ENCODE peak calls at places on chromosomes 6 and 20, in six cellular contexts. G, A, K, O, H and U are unnamed samples.

GRCh38 chr6:291697-292505 is at the start of gene DUSP22:
- DNase-seq in O (peak), H (peak), A (peak), G (peak), K (peak), U (peak)

GRCh38 chr6:111890981-111891380 is 17.7 kb upstream of the FYN start:
- DNase-seq in G (no peak), A (no peak), O (no peak), H (no peak), K (no peak), U (no peak)

GRCh38 chr6:66896415-66896814 is 1189.4 kb upstream of the EYS start:
- DNase-seq in O (no peak), H (no peak), K (no peak), A (no peak), G (no peak), U (no peak)

GRCh38 chr20:10604865-10605440 is 68.8 kb downstream of the JAG1 start:
- DNase-seq in H (no peak), K (no peak), O (no peak), A (no peak), G (no peak), U (no peak)

GRCh38 chr20:37872161-37872560 is 30.8 kb upstream of the VSTM2L start:
- DNase-seq in K (no peak), G (no peak), A (no peak), O (no peak), H (no peak), U (peak)

GRCh38 chr20:13243826-13244376 is 22.8 kb downstream of the ISM1 start:
- DNase-seq in K (no peak), A (no peak), O (no peak), G (no peak), H (no peak), U (no peak)

GRCh38 chr20:2748551-2749342 is 51.7 kb downstream of the CPXM1 start:
- DNase-seq in O (peak), K (no peak), G (no peak), A (no peak), H (peak), U (peak)

GRCh38 chr6:86030875-86031274 is 388.2 kb upstream of the SYNCRIP start:
- DNase-seq in K (no peak), H (no peak), O (no peak), G (no peak), A (no peak), U (no peak)

GRCh38 chr20:48056218-48056617 is 270.9 kb upstream of the SULF2 start:
- DNase-seq in O (no peak), H (no peak), G (no peak), K (no peak), A (no peak), U (no peak)

GRCh38 chr6:32942555-32942954 is 1.7 kb upstream of the HLA-DMB start:
- DNase-seq in O (no peak), G (no peak), A (no peak), H (no peak), K (no peak), U (no peak)

GRCh38 chr20:3751664-3752385 is 15.7 kb downstream of the ADISSP start:
- DNase-seq in G (no peak), K (no peak), O (peak), H (peak), A (no peak), U (peak)
- H3K4me3 ChIP-seq in G (no peak), K (peak), O (peak), H (peak), A (no peak), U (peak)

GRCh38 chr6:64520050-64520449 is 884.4 kb downstream of the PHF3 start:
- DNase-seq in O (no peak), H (no peak), K (peak), A (no peak), G (no peak), U (no peak)
- H3K4me3 ChIP-seq in O (no peak), H (no peak), K (no peak), A (no peak), G (no peak), U (no peak)

GRCh38 chr6:106133040-106133439 is 46.9 kb downstream of the PRDM1 start:
- DNase-seq in G (no peak), H (no peak), O (no peak), A (no peak), K (no peak), U (no peak)

GRCh38 chr6:106132153-106132698 is 46.1 kb downstream of the PRDM1 start:
- DNase-seq in H (no peak), G (no peak), A (no peak), K (no peak), O (no peak), U (no peak)

GRCh38 chr6:106125925-106126435 is 39.8 kb downstream of the PRDM1 start:
- DNase-seq in A (no peak), K (no peak), G (no peak), H (no peak), O (no peak), U (no peak)

GRCh38 chr6:106124437-106125423 is 38.6 kb downstream of the PRDM1 start:
- DNase-seq in K (no peak), O (no peak), A (no peak), H (no peak), G (no peak), U (no peak)

GRCh38 chr6:106128981-106129761 is 43.0 kb downstream of the PRDM1 start:
- DNase-seq in A (no peak), O (no peak), K (peak), G (no peak), H (no peak), U (no peak)
- H3K4me3 ChIP-seq in A (peak), O (no peak), K (no peak), G (no peak), H (no peak), U (no peak)

DNA sequence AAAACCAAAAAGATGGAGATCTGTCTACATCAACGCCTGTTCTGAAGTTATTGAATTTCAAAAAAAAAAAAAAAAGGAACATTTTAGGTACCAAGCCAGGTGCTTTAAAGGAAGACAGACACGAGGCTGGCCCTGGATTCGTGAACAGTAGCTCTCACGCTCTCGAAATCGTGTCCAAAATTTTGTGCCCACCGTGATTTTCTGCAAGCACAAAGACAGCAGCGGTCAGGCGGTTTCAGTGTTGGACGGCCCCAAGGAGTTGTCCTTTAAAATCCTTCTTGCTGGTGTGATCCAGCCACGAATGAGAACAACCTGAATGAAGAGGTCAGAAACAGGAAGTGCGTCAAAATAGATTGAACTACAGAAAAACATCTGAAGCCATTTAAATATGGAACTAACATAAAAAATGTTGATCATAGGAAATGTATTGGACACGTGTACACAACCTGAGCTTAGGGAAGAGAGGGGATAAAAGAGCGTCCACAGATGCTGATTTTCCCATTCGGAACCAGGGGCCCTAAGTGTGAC is 78.2 kb downstream of the THBS2 start:
- DNase-seq in H (no peak), A (no peak), G (no peak), K (no peak), O (no peak), U (peak)
- H3K4me3 ChIP-seq in H (no peak), A (no peak), G (no peak), K (no peak), O (no peak), U (no peak)

GRCh38 chr20:45813006-45813340 is 529 bp downstream of the UBE2C start:
- DNase-seq in G (no peak), K (no peak), A (no peak), O (no peak), H (no peak), U (peak)
- H3K4me3 ChIP-seq in G (peak), K (peak), A (peak), O (peak), H (peak), U (peak)

GRCh38 chr20:539848-540247 is 3.7 kb downstream of the CSNK2A1 start:
- DNase-seq in K (no peak), H (no peak), G (no peak), A (no peak), O (no peak), U (peak)

GRCh38 chr20:540391-541201 is 3.0 kb downstream of the CSNK2A1 start:
- DNase-seq in A (no peak), G (no peak), K (no peak), O (no peak), H (no peak), U (no peak)

GRCh38 chr20:537983-538382 is 5.6 kb downstream of the CSNK2A1 start:
- DNase-seq in H (no peak), O (no peak), A (no peak), G (no peak), K (no peak), U (no peak)

GRCh38 chr20:536426-537012 is 7.1 kb downstream of the CSNK2A1 start:
- DNase-seq in O (no peak), A (no peak), H (no peak), G (no peak), K (no peak), U (no peak)

DNA sequence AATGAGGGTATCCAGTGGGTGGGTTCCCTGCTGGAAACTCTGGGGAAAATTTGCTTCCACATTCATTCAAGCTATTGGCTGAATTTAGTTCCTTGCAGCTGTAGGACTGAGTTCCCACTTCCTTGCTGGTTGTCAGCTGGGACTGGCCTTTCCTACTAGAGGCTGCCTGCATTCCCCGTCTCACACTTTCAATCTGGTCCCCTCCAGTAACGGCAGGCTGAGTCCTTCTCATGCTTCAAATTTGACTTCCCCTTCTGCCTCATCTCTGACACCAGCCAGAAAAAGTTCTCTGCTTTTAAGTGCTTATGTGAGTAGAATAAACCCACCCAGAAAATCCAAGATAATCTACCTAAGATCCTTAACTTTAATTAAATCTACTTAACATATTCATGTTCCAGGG is 4.4 kb downstream of the CSNK2A1 start:
- DNase-seq in H (no peak), G (no peak), A (no peak), K (no peak), O (no peak), U (no peak)
- H3K4me3 ChIP-seq in H (no peak), G (no peak), A (no peak), K (no peak), O (no peak), U (no peak)

GRCh38 chr6:137867685-137868509 is 838 bp downstream of the TNFAIP3 start:
- DNase-seq in H (peak), K (no peak), A (no peak), G (peak), O (no peak), U (peak)

GRCh38 chr6:137868721-137869631 is 1.9 kb downstream of the TNFAIP3 start:
- DNase-seq in G (no peak), A (no peak), K (no peak), O (no peak), H (no peak), U (no peak)

GRCh38 chr6:137866914-137867684 is at the start of gene TNFAIP3:
- DNase-seq in A (peak), H (peak), G (peak), K (peak), O (peak), U (peak)

GRCh38 chr6:137864812-137865508 is 2.1 kb upstream of the TNFAIP3 start:
- DNase-seq in O (no peak), A (no peak), K (no peak), G (no peak), H (no peak), U (peak)

DNA sequence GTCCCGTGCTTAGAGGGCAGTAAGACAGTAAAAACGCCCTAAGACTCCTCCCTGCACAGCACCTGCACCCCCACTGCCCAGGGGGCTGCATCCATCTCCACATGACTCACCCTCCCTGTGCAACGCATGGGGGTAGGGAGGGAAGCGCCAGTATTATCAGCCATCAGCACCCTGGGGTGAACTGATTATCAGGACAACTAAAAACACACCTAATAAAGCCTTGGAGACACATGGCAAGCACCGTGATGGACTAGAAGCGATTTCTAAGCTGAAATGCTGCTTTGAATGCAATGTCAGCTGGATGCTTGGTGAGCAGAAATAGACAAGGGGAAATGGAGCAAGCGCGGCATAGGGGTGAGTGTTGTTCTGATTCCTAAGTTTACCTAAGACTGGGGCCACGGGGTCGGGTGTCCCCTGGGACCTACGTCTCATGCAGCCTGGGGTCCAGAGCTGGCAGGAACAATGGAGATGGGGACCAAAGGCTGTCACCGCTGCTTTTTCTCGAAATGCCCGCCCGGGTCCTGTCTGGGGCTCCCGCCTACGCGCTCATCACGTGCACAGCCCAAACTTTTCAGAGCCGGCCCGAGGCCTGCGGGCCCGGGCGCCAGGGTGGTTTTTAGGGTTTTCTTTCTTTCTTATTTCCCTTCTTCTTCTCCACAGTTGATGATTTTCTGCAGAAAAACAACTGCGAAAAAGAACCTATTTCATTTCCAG is 702 bp upstream of the TNFAIP3 start:
- DNase-seq in A (no peak), K (no peak), G (peak), H (peak), O (no peak), U (peak)
- H3K4me3 ChIP-seq in A (peak), K (peak), G (peak), H (peak), O (peak), U (peak)

GRCh38 chr20:63536241-63536977 is 767 bp downstream of the PTK6 start:
- DNase-seq in H (no peak), K (no peak), O (no peak), G (peak), A (no peak), U (no peak)
- H3K4me3 ChIP-seq in H (no peak), K (no peak), O (no peak), G (peak), A (peak), U (no peak)